ENCODE peak calls at places on chromosomes 4 and X, in ten cellular contexts. V is activated CD4-positive, alpha-beta T cell treated with anti-CD3 and anti-CD28 coated beads, Interleukin-2, amount 10 ng/mL, durations not matched to agents 7 days and 5 days; U is activated CD8-positive, alpha-beta memory T cell treated with anti-CD3 and anti-CD28 coated beads, Interleukin-2, amount 50 U/mL, for 4 hours; G is iris pigment epithelial cell; Z is fibroblast of the aortic adventitia; T is astrocyte; Y is ELR; X is NCI-H1694 treated with DMSO at 0.1 percent for 48 hours; D is lower lobe of right lung; A is activated naive CD8-positive, alpha-beta T cell treated with anti-CD3 and anti-CD28 coated beads, Interleukin-2, amount 50 U/mL, for 16 hours. H is an unnamed sample.

GRCh38 chrX:13937370-13938052 is 92.2 kb downstream of the GEMIN8 start:
- DNase-seq in V (no peak), U (no peak), G (peak), Z (peak), T (peak), Y (peak), X (peak), D (no peak), A (no peak), H (no peak)

GRCh38 chrX:31383991-31384390 is 312.1 kb upstream of the FTHL17 start:
- DNase-seq in V (no peak), U (no peak), G (no peak), Z (no peak), T (no peak), Y (no peak), X (no peak), D (no peak), A (no peak), H (no peak)

GRCh38 chrX:34197946-34198345 is 65.8 kb upstream of the FAM47A start:
- DNase-seq in V (no peak), U (no peak), G (no peak), Z (no peak), T (no peak), Y (no peak), X (no peak), D (no peak), A (no peak), H (no peak)

GRCh38 chr4:4673070-4673469 is 131.2 kb upstream of the STX18 start:
- DNase-seq in V (no peak), U (no peak), G (no peak), Z (peak), T (peak), Y (peak), X (no peak), D (no peak), A (no peak), H (peak)

GRCh38 chr4:48016141-48017107 is at the start of the genes CNGA1 and NIPAL1:
- DNase-seq in V (peak), U (peak), G (peak), Z (peak), T (peak), Y (peak), X (no peak), D (peak), A (peak), H (peak)

GRCh38 chr4:146342600-146343192 is 128.4 kb downstream of the REELD1 start:
- DNase-seq in V (peak), U (peak), G (peak), Z (peak), T (peak), Y (peak), X (peak), D (no peak), A (no peak), H (peak)

GRCh38 chr4:5460106-5460801 is 248.1 kb downstream of the EVC2 start:
- DNase-seq in V (no peak), U (no peak), G (peak), Z (peak), T (no peak), Y (peak), X (no peak), D (no peak), A (no peak), H (no peak)

GRCh38 chr4:42359686-42360085 is 37.6 kb upstream of the SHISA3 start:
- DNase-seq in V (no peak), U (no peak), G (no peak), Z (peak), T (no peak), Y (no peak), X (no peak), D (no peak), A (no peak), H (no peak)

GRCh38 chr4:109148577-109149075 is 153.8 kb downstream of the COL25A1 start:
- DNase-seq in V (no peak), U (no peak), G (no peak), Z (no peak), T (no peak), Y (no peak), X (no peak), D (no peak), A (no peak), H (no peak)

GRCh38 chrX:36908801-36909403 is 99.3 kb upstream of the FAM47C start:
- DNase-seq in V (no peak), U (no peak), G (peak), Z (peak), T (peak), Y (peak), X (peak), D (no peak), A (no peak), H (peak)

GRCh38 chr4:40586034-40586433 is 43.6 kb downstream of the RBM47 start:
- DNase-seq in V (no peak), U (no peak), G (peak), Z (no peak), T (peak), Y (peak), X (no peak), D (no peak), A (no peak), H (peak)